ENCODE peak calls at places on chromosomes 6 and 20, in seven cellular contexts. V is H9; S is dorsolateral prefrontal cortex; R is H54; G is activated effector memory CD4-positive, alpha-beta T cell treated with anti-CD3 and anti-CD28 coated beads, Interleukin-2, amount 50 U/mL, for 16 hours; D is progenitor cell of endocrine pancreas; W is NCI-H1694 treated with DMSO at 0.1 percent for 48 hours. E is an unnamed sample.

GRCh38 chr20:19211252-19211651 is 1.2 kb upstream of the SLC24A3 start:
- DNase-seq in R (no peak), G (no peak), S (no peak), W (no peak), V (no peak), D (no peak), E (no peak)

GRCh38 chr6:16165641-16166040 is 36.8 kb downstream of the MYLIP start:
- DNase-seq in V (no peak), S (no peak), W (no peak), G (no peak), D (no peak), R (no peak), E (no peak)

GRCh38 chr20:17650816-17651760 is 31.0 kb downstream of the RRBP1 start:
- DNase-seq in S (no peak), D (no peak), R (peak; percentile 35), G (peak; percentile 28), W (no peak), V (no peak), E (no peak)

GRCh38 chr20:58149412-58150091 is 78.9 kb downstream of the ANKRD60 start:
- DNase-seq in G (no peak), S (no peak), W (no peak), D (no peak), V (no peak), R (no peak), E (no peak)

GRCh38 chr6:111410371-111410770 is 72.6 kb downstream of the REV3L start:
- DNase-seq in V (no peak), S (no peak), D (no peak), G (no peak), W (no peak), R (no peak), E (no peak)

GRCh38 chr6:2938632-2939083 is 32.7 kb downstream of the SERPINB6 start:
- DNase-seq in R (no peak), D (no peak), W (no peak), V (no peak), S (no peak), G (peak; percentile 53), E (no peak)

GRCh38 chr20:33793011-33793931 is 17.9 kb upstream of the CHMP4B start:
- DNase-seq in G (no peak), V (no peak), W (no peak), R (no peak), D (no peak), S (no peak), E (no peak)

GRCh38 chr6:235763-236360 is 56.4 kb upstream of the DUSP22 start:
- DNase-seq in W (no peak), V (no peak), R (no peak), S (no peak), G (peak; percentile 84), D (no peak), E (no peak)

GRCh38 chr6:33298773-33299236 is at the start of gene RGL2:
- DNase-seq in D (no peak), G (peak; percentile 88), S (peak; percentile 78), R (peak; percentile 49), W (no peak), V (no peak), E (peak; percentile 83)

GRCh38 chr6:131453803-131454202 is 119.2 kb upstream of the ARG1 start:
- DNase-seq in S (no peak), G (no peak), D (no peak), R (no peak), W (no peak), V (no peak), E (no peak)

GRCh38 chr6:168040856-168041496 is 38.0 kb downstream of the FRMD1 start:
- DNase-seq in V (no peak), D (no peak), R (no peak), S (no peak), G (no peak), W (no peak), E (no peak)

GRCh38 chr20:34269996-34270627 is 28.9 kb downstream of the ASIP start:
- DNase-seq in S (no peak), W (no peak), G (no peak), D (no peak), R (no peak), V (no peak), E (no peak)

GRCh38 chr20:59992531-59992930 is 34.3 kb downstream of the CDH26 start:
- DNase-seq in D (no peak), W (no peak), V (no peak), S (no peak), G (no peak), R (no peak), E (no peak)

GRCh38 chr6:135604035-135604865 is 106.7 kb upstream of the AHI1 start:
- DNase-seq in D (no peak), V (no peak), G (no peak), R (no peak), S (no peak), W (no peak), E (no peak)

GRCh38 chr6:167142433-167142761 is 15.4 kb downstream of the GPR31 start:
- DNase-seq in R (no peak), S (no peak), V (no peak), D (no peak), G (no peak), W (no peak), E (no peak)

GRCh38 chr20:62533591-62534495 is 58.0 kb upstream of the GATA5 start:
- DNase-seq in V (no peak), R (no peak), D (no peak), W (no peak), S (no peak), G (no peak), E (no peak)

GRCh38 chr20:10648651-10649050 is 25.1 kb downstream of the JAG1 start:
- DNase-seq in W (no peak), R (no peak), D (no peak), S (no peak), V (no peak), G (no peak), E (no peak)